ENCODE peak calls at places on chromosomes 3 and 15, in nine cellular contexts. R is heart right ventricle; G is astrocyte; Z is CD4-positive, CD25-positive, alpha-beta regulatory T cell; Y is right lobe of liver; D is tibial nerve; T is fibroblast of lung; S is neuronal stem cell; K is brain microvascular endothelial cell. U is an unnamed sample.

GRCh38 chr15:65841121-65841930 is 28.0 kb upstream of the RAB11A start:
- DNase-seq in R (no peak), G (no peak), Z (no peak), Y (no peak), D (no peak), T (no peak), S (no peak), K (peak; percentile 19), U (no peak)

GRCh38 chr15:52780172-52780980 is 9.8 kb downstream of the ONECUT1 start:
- DNase-seq in R (peak; percentile 45), G (peak; percentile 8), Z (peak; percentile 77), Y (peak; percentile 66), D (peak; percentile 63), T (peak; percentile 54), S (peak; percentile 67), K (peak; percentile 52), U (peak; percentile 64)

GRCh38 chr15:53506370-53506769 is 253.1 kb downstream of the WDR72 start:
- DNase-seq in R (no peak), G (no peak), Z (no peak), Y (no peak), D (no peak), T (no peak), S (no peak), K (no peak), U (no peak)

GRCh38 chr3:45545476-45545875 is 49.1 kb upstream of the LIMD1 start:
- DNase-seq in R (no peak), G (no peak), Z (no peak), Y (no peak), D (no peak), T (no peak), S (no peak), K (peak; percentile 31), U (peak; percentile 27)

GRCh38 chr15:61715082-61715481 is 345.2 kb downstream of the VPS13C start:
- DNase-seq in R (no peak), G (peak; percentile 10), Z (no peak), Y (no peak), D (no peak), T (peak; percentile 64), S (no peak), K (no peak), U (no peak)

GRCh38 chr15:86743283-86743903 is 663.7 kb downstream of the AGBL1 start:
- DNase-seq in R (peak; percentile 6), G (peak; percentile 9), Z (peak; percentile 31), Y (no peak), D (peak; percentile 18), T (no peak), S (peak; percentile 65), K (no peak), U (peak; percentile 69)

GRCh38 chr3:100682056-100682853 is 27.0 kb upstream of the TFG start:
- DNase-seq in R (peak; percentile 11), G (no peak), Z (no peak), Y (no peak), D (no peak), T (no peak), S (no peak), K (no peak), U (no peak)

GRCh38 chr3:156388469-156389150 is 166.3 kb downstream of the SSR3 start:
- DNase-seq in R (peak; percentile 57), G (peak; percentile 99), Z (no peak), Y (no peak), D (no peak), T (peak; percentile 78), S (no peak), K (peak; percentile 55), U (no peak)

GRCh38 chr3:100407977-100408532 is 6.7 kb downstream of the LNP1 start:
- DNase-seq in R (no peak), G (no peak), Z (no peak), Y (no peak), D (no peak), T (no peak), S (no peak), K (no peak), U (no peak)

GRCh38 chr3:45035441-45036301 is 9.6 kb downstream of the CLEC3B start:
- DNase-seq in R (no peak), G (no peak), Z (peak; percentile 42), Y (no peak), D (no peak), T (peak; percentile 59), S (no peak), K (no peak), U (no peak)

GRCh38 chr3:149314807-149315578 is 18.4 kb downstream of the TM4SF18 start:
- DNase-seq in R (no peak), G (peak; percentile 92), Z (no peak), Y (no peak), D (no peak), T (peak; percentile 74), S (no peak), K (peak; percentile 62), U (no peak)

GRCh38 chr3:36201546-36201945 is 178.8 kb upstream of the STAC start:
- DNase-seq in R (no peak), G (no peak), Z (no peak), Y (no peak), D (no peak), T (no peak), S (no peak), K (no peak), U (peak; percentile 47)

GRCh38 chr15:90729266-90729665 is 12.1 kb downstream of the BLM start:
- DNase-seq in R (no peak), G (no peak), Z (no peak), Y (no peak), D (no peak), T (no peak), S (no peak), K (no peak), U (no peak)

GRCh38 chr3:183653209-183654064 is 18.0 kb downstream of the KLHL24 start:
- DNase-seq in R (no peak), G (no peak), Z (peak; percentile 22), Y (no peak), D (no peak), T (peak; percentile 41), S (no peak), K (no peak), U (no peak)

GRCh38 chr3:46729038-46729437 is 11.4 kb upstream of the PRSS50 start:
- DNase-seq in R (no peak), G (no peak), Z (no peak), Y (no peak), D (no peak), T (no peak), S (no peak), K (no peak), U (no peak)

GRCh38 chr3:183560607-183561006 is 5.1 kb upstream of the KLHL6 start:
- DNase-seq in R (no peak), G (no peak), Z (peak; percentile 60), Y (no peak), D (no peak), T (no peak), S (no peak), K (no peak), U (peak; percentile 28)

GRCh38 chr3:133269393-133269792 is 130.5 kb upstream of the BFSP2 start:
- DNase-seq in R (no peak), G (no peak), Z (no peak), Y (no peak), D (no peak), T (no peak), S (no peak), K (no peak), U (peak; percentile 14)

GRCh38 chr3:177154733-177155132 is 42.5 kb downstream of the TBL1XR1 start:
- DNase-seq in R (no peak), G (no peak), Z (no peak), Y (no peak), D (no peak), T (no peak), S (no peak), K (no peak), U (no peak)
- H3K27ac ChIP-seq in R (no peak overlapping the region), G (no peak overlapping the region), Z (no peak overlapping the region), Y (no peak overlapping the region), D (no peak overlapping the region), T (no peak overlapping the region), S (no peak overlapping the region), K (no peak overlapping the region), U (no peak overlapping the region)

DNA sequence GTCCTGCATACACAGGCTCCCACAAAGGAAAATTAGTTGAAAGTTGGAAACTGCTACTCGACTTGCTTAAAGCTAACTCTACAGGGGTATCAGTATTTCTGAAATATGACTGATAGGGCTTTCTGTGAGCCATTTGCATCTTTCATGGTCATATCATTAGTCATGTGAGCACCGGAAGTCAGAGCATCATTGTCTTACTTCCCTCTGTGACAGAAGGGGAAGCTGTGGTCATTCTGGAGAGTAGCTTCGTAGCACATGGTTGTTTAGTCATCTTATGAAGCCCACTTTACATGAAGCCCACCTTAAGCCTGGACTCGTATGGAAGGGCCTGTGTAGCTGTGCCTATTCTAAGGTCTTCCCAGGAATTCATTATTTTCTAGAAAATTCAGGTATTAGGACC is 69.0 kb downstream of the COL6A5 start:
- DNase-seq in R (no peak), G (no peak), Z (no peak), Y (no peak), D (no peak), T (no peak), S (no peak), K (no peak), U (no peak)
- H3K27ac ChIP-seq in R (no peak overlapping the region), G (no peak overlapping the region), Z (no peak overlapping the region), Y (no peak overlapping the region), D (no peak overlapping the region), T (no peak overlapping the region), S (no peak overlapping the region), K (no peak overlapping the region), U (no peak overlapping the region)

GRCh38 chr3:121941592-121941991 is 47.4 kb downstream of the SLC15A2 start:
- DNase-seq in R (no peak), G (no peak), Z (no peak), Y (no peak), D (no peak), T (no peak), S (no peak), K (no peak), U (no peak)

GRCh38 chr3:121942116-121942786 is 48.0 kb downstream of the SLC15A2 start:
- DNase-seq in R (no peak), G (no peak), Z (no peak), Y (no peak), D (no peak), T (no peak), S (no peak), K (no peak), U (no peak)

GRCh38 chr3:121948641-121949040 is 54.4 kb downstream of the SLC15A2 start:
- DNase-seq in R (no peak), G (no peak), Z (no peak), Y (no peak), D (no peak), T (no peak), S (no peak), K (no peak), U (no peak)

DNA sequence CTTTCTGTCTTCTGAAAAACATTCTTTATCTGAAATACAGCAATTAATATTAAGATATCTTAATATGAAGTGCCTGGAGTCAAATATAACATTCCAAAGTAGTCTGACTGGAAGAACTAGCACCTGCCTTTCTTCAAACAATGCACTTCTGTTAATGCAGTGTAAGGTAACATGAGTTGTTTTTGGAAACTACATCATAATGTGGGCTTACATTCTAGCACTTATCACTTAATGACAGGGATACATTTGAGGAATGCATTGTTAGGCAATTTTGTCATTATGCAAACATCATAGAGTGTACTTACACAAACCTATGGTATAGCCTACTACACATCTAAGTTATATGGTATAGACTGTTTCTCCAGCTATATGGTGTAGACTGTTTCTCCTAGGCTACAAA is 49.2 kb downstream of the SLC15A2 start:
- DNase-seq in R (no peak), G (no peak), Z (no peak), Y (no peak), D (no peak), T (no peak), S (no peak), K (no peak), U (no peak)
- H3K27ac ChIP-seq in R (no peak overlapping the region), G (no peak overlapping the region), Z (no peak overlapping the region), Y (no peak overlapping the region), D (no peak overlapping the region), T (no peak overlapping the region), S (no peak overlapping the region), K (no peak overlapping the region), U (no peak overlapping the region)

GRCh38 chr3:184717608-184717995 is 5.7 kb upstream of the MAGEF1 start:
- DNase-seq in R (no peak), G (peak; percentile 6), Z (no peak), Y (no peak), D (no peak), T (no peak), S (no peak), K (no peak), U (no peak)
- H3K27ac ChIP-seq in R (no peak overlapping the region), G (no peak overlapping the region), Z (no peak overlapping the region), Y (no peak overlapping the region), D (peak overlapping the region; percentile 67), T (no peak overlapping the region), S (peak overlapping the region; percentile 99), K (no peak overlapping the region), U (no peak overlapping the region)